ENCODE peak calls at places on chromosome 11, in four cellular contexts. One of them, this sample, is unnamed.

GRCh38 chr11:128956401-128957203 is 13.9 kb upstream of the TP53AIP1 start:
- DNase-seq in endothelial cell of umbilical vein: peak; percentile 77
- DNase-seq in transverse colon: peak; percentile 23
- DNase-seq in breast epithelium: no peak
- DNase-seq in this sample: peak; percentile 45

GRCh38 chr11:107549253-107549953 is 16.1 kb downstream of the ALKBH8 start:
- DNase-seq in breast epithelium: no peak
- DNase-seq in endothelial cell of umbilical vein: peak; percentile 64
- DNase-seq in transverse colon: no peak
- DNase-seq in this sample: peak; percentile 34

GRCh38 chr11:110434952-110435779 is 5.4 kb downstream of the FDX1 start:
- DNase-seq in breast epithelium: no peak
- DNase-seq in transverse colon: peak; percentile 20
- DNase-seq in endothelial cell of umbilical vein: no peak
- DNase-seq in this sample: no peak

GRCh38 chr11:4134844-4135243 is 40.2 kb downstream of the RRM1 start:
- DNase-seq in endothelial cell of umbilical vein: peak; percentile 79
- DNase-seq in transverse colon: no peak
- DNase-seq in breast epithelium: no peak
- DNase-seq in this sample: no peak

GRCh38 chr11:116605543-116605942 is 167.2 kb downstream of the BUD13 start:
- DNase-seq in endothelial cell of umbilical vein: peak; percentile 60
- DNase-seq in breast epithelium: no peak
- DNase-seq in transverse colon: peak; percentile 19
- DNase-seq in this sample: peak; percentile 3

GRCh38 chr11:46389450-46390330 is 1.9 kb downstream of the CHRM4 start:
- DNase-seq in transverse colon: peak; percentile 68
- DNase-seq in endothelial cell of umbilical vein: peak; percentile 77
- DNase-seq in breast epithelium: no peak
- DNase-seq in this sample: no peak

GRCh38 chr11:65426839-65427690 is 4.5 kb downstream of the NEAT1 start:
- DNase-seq in transverse colon: peak; percentile 82
- DNase-seq in endothelial cell of umbilical vein: peak; percentile 54
- DNase-seq in breast epithelium: peak; percentile 74
- DNase-seq in this sample: no peak

GRCh38 chr11:20479399-20479974 is 92.0 kb downstream of the PRMT3 start:
- DNase-seq in endothelial cell of umbilical vein: no peak
- DNase-seq in transverse colon: no peak
- DNase-seq in breast epithelium: no peak
- DNase-seq in this sample: no peak

GRCh38 chr11:125807909-125808308 is 20.0 kb downstream of the PATE3 start:
- DNase-seq in transverse colon: no peak
- DNase-seq in breast epithelium: no peak
- DNase-seq in endothelial cell of umbilical vein: no peak
- DNase-seq in this sample: no peak

GRCh38 chr11:66586136-66586535 is 6.7 kb downstream of the CCDC87 start:
- DNase-seq in endothelial cell of umbilical vein: no peak
- DNase-seq in breast epithelium: no peak
- DNase-seq in transverse colon: no peak
- DNase-seq in this sample: no peak

GRCh38 chr11:134330611-134331564 is 900 bp upstream of the GLB1L2 start:
- DNase-seq in breast epithelium: no peak
- DNase-seq in transverse colon: no peak
- DNase-seq in endothelial cell of umbilical vein: no peak
- DNase-seq in this sample: no peak

DNA sequence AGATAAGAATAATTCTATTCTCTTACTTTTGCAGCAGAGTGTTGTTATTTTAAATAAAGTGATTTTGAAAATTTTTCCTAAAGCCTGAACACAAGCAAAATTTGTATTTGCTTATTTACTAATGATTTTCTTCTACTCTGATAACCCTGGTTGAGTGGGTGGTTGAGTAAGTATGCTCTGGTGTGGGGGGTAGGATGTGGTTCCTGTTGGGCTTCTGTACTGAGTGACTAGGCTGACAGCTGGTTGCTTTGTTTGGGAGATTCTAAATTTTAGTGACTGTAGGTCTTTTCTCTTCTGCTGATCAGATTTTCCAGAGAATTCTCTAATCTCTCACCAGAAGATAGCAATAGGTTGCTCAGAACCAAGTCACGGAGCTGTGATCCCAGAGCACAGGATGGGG is 61.6 kb downstream of the METTL15 start:
- DNase-seq in transverse colon: no peak
- DNase-seq in endothelial cell of umbilical vein: no peak
- DNase-seq in breast epithelium: no peak
- DNase-seq in this sample: no peak
- H3K4me3 ChIP-seq in transverse colon: no peak overlapping the region
- H3K4me3 ChIP-seq in endothelial cell of umbilical vein: no peak overlapping the region
- H3K4me3 ChIP-seq in breast epithelium: no peak overlapping the region
- H3K4me3 ChIP-seq in this sample: no peak overlapping the region

DNA sequence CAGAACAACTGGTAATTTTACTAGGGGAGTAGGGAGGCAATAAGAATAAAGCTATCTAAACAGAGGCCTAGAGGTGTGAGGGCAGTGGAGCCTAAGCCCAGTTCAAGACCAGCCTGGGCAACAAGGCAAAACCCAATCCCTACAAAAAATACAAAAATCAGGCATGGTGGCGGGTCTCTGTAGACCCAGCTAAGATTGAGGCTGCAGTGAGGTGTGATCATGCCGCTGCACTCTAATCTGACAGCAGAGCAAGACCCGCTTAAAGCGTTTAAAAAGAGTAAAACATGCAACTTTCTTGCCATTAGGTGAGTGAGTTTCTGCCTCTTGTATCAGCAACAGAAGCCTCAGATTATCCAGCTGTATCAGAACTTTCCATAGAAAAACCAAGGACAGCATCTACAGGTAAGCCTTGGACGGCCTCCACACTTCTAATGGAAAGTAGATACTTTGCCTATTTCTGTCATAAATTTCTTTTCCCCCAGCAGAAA is 12.1 kb downstream of the TAF1D start:
- DNase-seq in endothelial cell of umbilical vein: no peak
- DNase-seq in breast epithelium: no peak
- DNase-seq in transverse colon: no peak
- DNase-seq in this sample: no peak
- TF ChIP-seq POLR2AphosphoS5 in endothelial cell of umbilical vein: peak; percentile 38
- TF ChIP-seq POLR2AphosphoS5 in breast epithelium: no peak
- TF ChIP-seq POLR2AphosphoS5 in transverse colon: no peak
- TF ChIP-seq POLR2AphosphoS5 in this sample: peak; percentile 17

GRCh38 chr11:9600651-9601040 is 27.2 kb downstream of the WEE1 start:
- DNase-seq in transverse colon: no peak
- DNase-seq in endothelial cell of umbilical vein: no peak
- DNase-seq in breast epithelium: no peak
- DNase-seq in this sample: no peak
- H3K4me3 ChIP-seq in transverse colon: no peak overlapping the region
- H3K4me3 ChIP-seq in endothelial cell of umbilical vein: no peak overlapping the region
- H3K4me3 ChIP-seq in breast epithelium: no peak overlapping the region
- H3K4me3 ChIP-seq in this sample: no peak overlapping the region

DNA sequence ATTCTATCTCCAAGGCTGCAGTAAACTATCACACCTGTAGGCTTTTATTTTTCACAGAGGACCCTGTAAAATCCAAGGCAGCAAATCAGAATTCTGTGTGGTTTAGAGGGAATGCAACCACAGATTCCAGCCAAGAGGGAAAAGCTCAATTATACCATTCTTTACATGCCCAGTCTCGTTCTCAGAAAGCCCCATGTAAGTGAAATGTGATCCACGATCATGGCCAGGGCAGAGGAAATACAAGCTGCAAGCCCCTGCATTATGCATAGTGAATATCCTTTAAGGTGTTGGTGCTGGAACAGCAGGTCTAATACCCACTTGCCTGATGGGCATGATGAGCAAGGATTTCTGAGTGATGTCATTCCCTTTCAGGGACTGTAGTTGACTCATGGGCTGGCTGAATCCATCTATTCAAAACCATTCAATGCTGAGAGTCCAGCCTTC is 198.7 kb upstream of the MTMR2 start:
- DNase-seq in transverse colon: no peak
- DNase-seq in endothelial cell of umbilical vein: no peak
- DNase-seq in breast epithelium: no peak
- DNase-seq in this sample: no peak
- TF ChIP-seq POLR2AphosphoS5 in transverse colon: no peak
- TF ChIP-seq POLR2AphosphoS5 in endothelial cell of umbilical vein: no peak
- TF ChIP-seq POLR2AphosphoS5 in breast epithelium: no peak
- TF ChIP-seq POLR2AphosphoS5 in this sample: no peak

GRCh38 chr11:2443881-2444300 is 423 bp downstream of the TRPM5 start:
- DNase-seq in transverse colon: peak; percentile 61
- DNase-seq in breast epithelium: no peak
- DNase-seq in endothelial cell of umbilical vein: no peak
- DNase-seq in this sample: no peak

GRCh38 chr11:2440646-2441045 is 3.7 kb downstream of the TRPM5 start:
- DNase-seq in transverse colon: no peak
- DNase-seq in breast epithelium: no peak
- DNase-seq in endothelial cell of umbilical vein: no peak
- DNase-seq in this sample: no peak

GRCh38 chr11:2443406-2443805 is 908 bp downstream of the TRPM5 start:
- DNase-seq in endothelial cell of umbilical vein: no peak
- DNase-seq in breast epithelium: no peak
- DNase-seq in transverse colon: no peak
- DNase-seq in this sample: no peak

GRCh38 chr11:2441171-2441570 is 3.1 kb downstream of the TRPM5 start:
- DNase-seq in transverse colon: peak; percentile 73
- DNase-seq in endothelial cell of umbilical vein: no peak
- DNase-seq in breast epithelium: no peak
- DNase-seq in this sample: no peak

GRCh38 chr11:2442554-2442953 is 1.8 kb downstream of the TRPM5 start:
- DNase-seq in transverse colon: no peak
- DNase-seq in breast epithelium: no peak
- DNase-seq in endothelial cell of umbilical vein: no peak
- DNase-seq in this sample: no peak
- H3K4me3 ChIP-seq in transverse colon: no peak overlapping the region
- H3K4me3 ChIP-seq in breast epithelium: no peak overlapping the region
- H3K4me3 ChIP-seq in endothelial cell of umbilical vein: no peak overlapping the region
- H3K4me3 ChIP-seq in this sample: no peak overlapping the region

This sample was measured in SK-N-MC.